ENCODE peak calls at places on chromosomes 7 and 10, in ten cellular contexts. F is GDM1, H is brain pericyte, Z is NCI-H2081 treated with DMSO at 0.1 percent for 48 hours, P is heart right ventricle, R is ELF-1, Q is anterior cingulate cortex, X is NCI-H1092, Y is brain microvascular endothelial cell, S is left colon. D is an unnamed sample.

GRCh38 chr7:108415821-108416536 is 40.3 kb downstream of the NRCAM start:
- DNase-seq in X (peak; percentile 54), S (no peak), Y (peak; percentile 85), H (no peak), Z (no peak), Q (no peak), F (peak; percentile 49), R (no peak), P (no peak), D (peak; percentile 87)

GRCh38 chr10:17504547-17505245 is 50.3 kb upstream of the ST8SIA6 start:
- DNase-seq in R (no peak), Z (no peak), Q (no peak), S (no peak), H (no peak), Y (peak; percentile 84), P (no peak), X (no peak), F (no peak), D (peak; percentile 68)

GRCh38 chr7:117582219-117582704 is 102.4 kb downstream of the CFTR start:
- DNase-seq in S (no peak), F (no peak), H (peak; percentile 8), Q (no peak), Y (peak; percentile 97), Z (no peak), X (no peak), R (peak; percentile 76), P (no peak), D (peak; percentile 33)

GRCh38 chr10:72171175-72171630 is 44.6 kb upstream of the ANAPC16 start:
- DNase-seq in X (no peak), Y (peak; percentile 81), R (peak; percentile 78), Q (no peak), F (no peak), H (peak; percentile 17), Z (no peak), S (peak; percentile 72), P (no peak), D (peak; percentile 98)

GRCh38 chr7:51430480-51431086 is 114.0 kb upstream of the COBL start:
- DNase-seq in H (no peak), Z (no peak), Y (peak; percentile 25), P (peak; percentile 40), S (no peak), X (peak; percentile 67), R (peak; percentile 64), F (no peak), Q (no peak), D (peak; percentile 22)

GRCh38 chr7:29139796-29140195 is 6.5 kb downstream of the CPVL start:
- DNase-seq in Z (no peak), X (no peak), S (no peak), Y (peak; percentile 10), H (no peak), Q (no peak), P (no peak), F (no peak), R (no peak), D (peak; percentile 67)

GRCh38 chr7:33517191-33517590 is 387.8 kb downstream of the BBS9 start:
- DNase-seq in F (no peak), Y (no peak), Z (peak; percentile 71), Q (no peak), H (no peak), R (no peak), S (no peak), X (no peak), P (no peak), D (no peak)

GRCh38 chr7:104231054-104232046 is 23.5 kb upstream of the ORC5 start:
- DNase-seq in F (peak; percentile 13), X (peak; percentile 71), S (no peak), Q (no peak), Y (peak; percentile 54), R (peak; percentile 75), H (no peak), P (peak; percentile 22), Z (peak; percentile 32), D (peak; percentile 46)

GRCh38 chr10:133140417-133141143 is 19.4 kb upstream of the KNDC1 start:
- DNase-seq in P (no peak), Q (no peak), Z (no peak), Y (no peak), R (no peak), S (peak; percentile 12), F (no peak), H (no peak), X (no peak), D (no peak)

GRCh38 chr7:80150621-80151273 is 16.1 kb downstream of the GNAI1 start:
- DNase-seq in H (no peak), Y (peak; percentile 41), X (no peak), F (no peak), Z (no peak), R (no peak), S (no peak), P (no peak), Q (no peak), D (peak; percentile 38)

GRCh38 chr7:45892407-45893035 is 4.2 kb downstream of the IGFBP1 start:
- DNase-seq in H (no peak), F (no peak), P (no peak), Q (no peak), S (no peak), X (peak; percentile 20), Y (no peak), R (no peak), Z (no peak), D (no peak)

D was measured in renal cortical epithelial cell.